ENCODE peak calls at places on chromosomes 3 and 15, in six cellular contexts. Y is neural crest cell, L is GM20000, K is NB4, F is B cell, C is GM12865. M is an unnamed sample.

GRCh38 chr3:178169421-178169820 is 366.8 kb upstream of the KCNMB2 start:
- DNase-seq in Y (no peak), L (no peak), K (no peak), F (no peak), C (no peak), M (no peak)

GRCh38 chr15:79724312-79724711 is 172.5 kb downstream of the MTHFS start:
- DNase-seq in Y (no peak), L (no peak), K (peak), F (no peak), C (no peak), M (peak)

GRCh38 chr15:67685008-67685599 is 140.2 kb upstream of the SKOR1 start:
- DNase-seq in Y (no peak), L (no peak), K (peak), F (no peak), C (peak), M (peak)

GRCh38 chr3:145248928-145249327 is 912.1 kb downstream of the PLOD2 start:
- DNase-seq in Y (no peak), L (no peak), K (no peak), F (no peak), C (no peak), M (no peak)

GRCh38 chr3:30752961-30753360 is 141.5 kb downstream of the GADL1 start:
- DNase-seq in Y (no peak), L (no peak), K (peak), F (no peak), C (no peak), M (peak)

GRCh38 chr3:45479627-45480026 is 91.3 kb downstream of the LARS2 start:
- DNase-seq in Y (no peak), L (no peak), K (no peak), F (no peak), C (no peak), M (peak)

GRCh38 chr3:13518516-13519351 is 30.2 kb upstream of the FBLN2 start:
- DNase-seq in Y (no peak), L (no peak), K (no peak), F (no peak), C (no peak), M (peak)

GRCh38 chr3:16849795-16850194 is 35.0 kb upstream of the PLCL2 start:
- DNase-seq in Y (no peak), L (no peak), K (peak), F (no peak), C (no peak), M (peak)

GRCh38 chr15:89367485-89368451 is 33.1 kb upstream of the POLG start:
- DNase-seq in Y (peak), L (peak), K (no peak), F (no peak), C (no peak), M (no peak)

GRCh38 chr15:94230886-94231727 is at the start of gene MCTP2:
- DNase-seq in Y (peak), L (peak), K (peak), F (peak), C (peak), M (peak)

GRCh38 chr3:119035014-119035346 is 334 bp upstream of the IGSF11 start:
- DNase-seq in Y (no peak), L (no peak), K (no peak), F (no peak), C (no peak), M (no peak)
- TF ChIP-seq CTCF in Y (peak), L (no peak), K (no peak), F (peak), C (no peak), M (no peak)

DNA sequence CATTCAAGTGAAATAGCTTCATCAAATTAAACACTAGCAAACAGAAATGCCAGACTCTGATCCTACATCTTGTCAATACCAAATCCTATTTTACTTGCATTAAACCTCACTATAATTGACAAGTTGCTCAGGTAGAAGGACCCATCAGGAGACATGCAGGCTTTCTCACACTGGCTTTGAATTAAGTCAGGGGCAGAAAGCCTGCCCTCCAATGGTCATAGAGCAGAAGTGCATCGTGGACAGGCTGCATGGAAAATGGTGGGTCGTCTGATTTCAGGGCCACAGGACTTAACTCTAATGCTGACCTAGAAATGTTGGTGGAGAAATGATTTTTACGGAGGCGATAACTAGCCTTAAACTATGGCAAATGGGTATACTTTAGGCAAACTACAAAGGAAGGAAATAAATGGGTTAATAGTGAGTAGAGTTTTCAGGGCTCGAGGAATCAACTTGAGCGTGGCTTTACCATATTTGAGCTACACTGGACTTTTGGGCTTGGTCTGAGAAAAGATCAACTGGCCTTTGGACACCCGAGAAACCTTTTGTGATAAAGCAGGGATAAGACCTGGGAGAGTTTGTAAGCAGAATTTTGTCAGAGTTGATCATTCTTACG is 283.9 kb downstream of the GRM7 start:
- DNase-seq in Y (peak), L (peak), K (peak), F (no peak), C (peak), M (no peak)
- TF ChIP-seq CTCF in Y (peak), L (no peak), K (peak), F (no peak), C (peak), M (peak)

GRCh38 chr15:74036271-74037170 is 42.0 kb downstream of the PML start:
- DNase-seq in Y (peak), L (no peak), K (peak), F (no peak), C (no peak), M (peak)
- TF ChIP-seq CTCF in Y (peak), L (peak), K (peak), F (no peak), C (peak), M (peak)

DNA sequence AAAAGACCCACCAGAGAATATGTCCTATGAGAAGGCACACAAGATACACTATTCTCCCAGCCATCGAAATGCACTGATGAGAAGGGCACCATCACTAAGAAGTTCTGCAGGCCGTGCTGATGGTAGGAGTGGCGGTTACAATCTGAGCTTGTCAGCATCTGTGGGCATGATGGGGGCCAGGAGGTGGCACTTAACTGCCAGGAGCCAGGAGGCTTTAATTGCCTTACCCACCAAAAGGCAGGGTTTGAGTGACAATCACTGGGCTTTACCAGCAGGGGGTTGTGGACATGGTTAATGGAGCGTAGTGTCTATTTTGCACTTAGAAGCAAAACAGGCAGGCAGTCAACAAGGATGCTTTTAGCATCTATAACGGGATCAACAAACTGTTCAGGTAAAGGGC is 16.0 kb upstream of the SQOR start:
- DNase-seq in Y (no peak), L (no peak), K (peak), F (no peak), C (peak), M (no peak)
- TF ChIP-seq CTCF in Y (no peak), L (no peak), K (peak), F (peak), C (peak), M (no peak)

DNA sequence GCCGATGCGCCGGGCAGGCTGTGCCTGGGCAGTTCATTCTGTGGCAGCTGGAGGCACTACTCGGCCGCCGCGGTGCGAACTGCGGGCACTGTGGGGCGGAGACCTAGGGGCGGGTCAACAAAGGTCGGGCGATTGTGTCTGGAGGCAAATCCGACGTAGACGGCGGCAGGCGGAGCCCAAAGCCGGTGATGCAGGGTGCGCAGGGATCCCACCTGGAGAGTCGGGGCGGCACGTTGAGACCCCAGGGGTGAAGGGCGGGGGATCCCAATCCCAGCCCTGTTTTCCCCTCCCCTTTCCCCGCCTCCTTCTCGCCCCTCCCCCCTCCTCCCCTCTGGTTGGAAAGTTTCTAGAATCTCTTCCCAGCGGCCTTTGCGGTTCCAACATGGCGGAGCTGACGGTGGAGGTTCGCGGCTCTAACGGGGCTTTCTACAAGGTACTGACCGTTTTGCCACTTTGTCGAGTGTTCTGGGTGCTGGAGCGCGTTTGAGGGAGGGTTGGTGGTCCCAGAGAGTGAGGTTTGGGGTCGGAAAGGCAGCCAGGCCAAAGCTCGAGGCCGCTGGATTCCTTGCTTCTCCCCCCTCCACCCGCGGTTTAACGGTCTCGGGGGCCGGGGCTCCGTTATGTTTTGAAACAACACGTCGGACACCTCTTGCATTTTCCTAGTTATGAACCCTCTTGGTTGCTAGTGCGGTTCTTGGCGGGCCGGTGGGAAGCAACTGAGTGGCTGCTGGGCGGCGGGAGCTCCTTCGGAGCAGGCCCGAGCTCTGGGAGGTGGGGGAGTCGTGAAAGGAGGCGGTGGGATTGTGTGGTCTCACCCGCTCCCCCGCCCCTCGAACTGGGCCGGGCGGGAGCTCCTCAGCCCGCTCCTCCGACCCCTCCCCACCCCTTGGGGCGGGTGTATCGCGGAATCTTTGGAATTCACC is at the start of gene FXR1:
- DNase-seq in Y (peak), L (peak), K (peak), F (peak), C (peak), M (peak)
- TF ChIP-seq CTCF in Y (peak), L (peak), K (peak), F (peak), C (peak), M (peak)

GRCh38 chr15:40743921-40744809 is 10.9 kb downstream of the RMDN3 start:
- DNase-seq in Y (no peak), L (no peak), K (peak), F (no peak), C (no peak), M (peak)
- TF ChIP-seq CTCF in Y (no peak), L (no peak), K (no peak), F (no peak), C (no peak), M (no peak)

DNA sequence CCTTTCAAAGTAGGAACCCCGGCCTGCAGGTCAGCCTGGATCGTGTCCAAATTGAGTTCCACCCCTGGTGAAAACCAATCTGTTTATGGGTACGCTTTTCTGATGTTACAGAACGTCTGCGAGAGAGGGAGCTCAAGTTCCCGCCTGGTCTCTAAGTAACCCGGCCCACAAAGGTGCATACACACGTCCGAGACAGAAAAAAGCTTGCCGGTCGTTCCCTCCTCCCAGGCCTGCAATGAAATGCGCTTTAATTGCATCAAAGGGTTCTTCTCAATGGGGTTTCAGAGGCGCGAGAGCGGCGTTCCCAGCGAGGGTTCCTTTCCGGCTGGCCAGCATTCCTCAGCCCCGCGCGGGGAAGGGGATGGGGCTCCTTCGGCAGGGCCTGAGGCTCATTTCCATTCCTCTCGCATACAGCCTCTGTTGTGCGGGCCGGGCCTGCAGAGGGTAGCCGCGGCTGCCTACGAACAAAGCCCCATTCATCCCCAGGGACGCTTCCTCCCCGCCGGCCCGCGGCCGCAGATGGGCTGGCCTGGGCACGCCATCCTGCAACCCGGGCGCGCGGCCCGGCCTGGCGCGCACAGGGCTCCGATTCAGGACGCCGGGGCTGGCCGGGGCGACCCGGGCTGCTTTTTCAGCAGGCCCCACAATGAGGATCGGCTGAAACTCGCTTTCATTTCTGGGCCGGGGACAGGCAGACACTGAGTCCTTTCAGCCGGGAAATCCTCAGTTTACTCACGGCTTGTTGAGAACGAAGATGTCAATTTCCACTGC is 138.3 kb downstream of the TMCO5A start:
- DNase-seq in Y (peak), L (peak), K (peak), F (peak), C (peak), M (peak)
- TF ChIP-seq CTCF in Y (peak), L (no peak), K (peak), F (no peak), C (peak), M (peak)

GRCh38 chr3:109073116-109073515 is 44.8 kb downstream of the MORC1 start:
- DNase-seq in Y (no peak), L (no peak), K (no peak), F (no peak), C (no peak), M (no peak)

GRCh38 chr3:109072208-109072607 is 45.7 kb downstream of the MORC1 start:
- DNase-seq in Y (no peak), L (peak), K (peak), F (no peak), C (peak), M (no peak)

GRCh38 chr3:109070232-109070631 is 47.7 kb downstream of the MORC1 start:
- DNase-seq in Y (no peak), L (no peak), K (no peak), F (no peak), C (no peak), M (no peak)

DNA sequence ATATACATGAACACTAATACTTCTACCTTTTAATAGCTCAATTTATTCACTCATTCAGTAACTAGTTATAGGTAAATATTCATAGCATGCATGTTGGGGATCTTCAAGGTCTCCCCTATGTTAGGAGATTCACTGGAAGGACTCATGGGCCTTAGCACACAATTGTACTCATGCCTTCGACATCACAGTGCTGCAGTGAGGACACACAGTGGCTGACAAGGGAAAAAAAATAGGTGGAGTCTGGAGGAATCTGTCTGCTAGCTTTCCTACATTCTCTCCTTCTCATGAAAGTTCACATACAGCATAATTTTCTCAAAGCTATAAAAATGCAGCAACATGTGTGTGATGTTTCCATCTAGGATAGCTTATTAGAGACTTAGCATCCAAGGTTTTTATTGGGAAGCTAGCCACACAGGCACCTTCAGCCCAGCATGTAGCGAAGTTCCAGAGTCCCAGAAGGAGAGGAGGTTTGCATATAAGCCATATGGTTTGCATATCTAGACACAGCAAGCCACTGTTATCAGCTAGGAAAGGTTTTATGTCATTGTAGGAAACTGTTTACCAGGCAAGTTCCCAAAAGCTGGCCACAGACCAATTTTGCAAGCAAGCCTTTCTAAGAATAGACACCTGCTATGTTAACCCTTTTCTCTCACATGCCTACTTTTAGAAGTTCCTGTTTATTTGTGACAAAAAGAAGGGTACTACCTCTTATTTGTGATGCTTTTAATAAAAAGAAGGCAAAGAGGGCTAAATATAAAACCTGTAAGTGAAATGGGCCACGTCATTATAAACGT is 46.4 kb downstream of the MORC1 start:
- DNase-seq in Y (no peak), L (no peak), K (peak), F (no peak), C (peak), M (no peak)
- TF ChIP-seq CTCF in Y (no peak), L (no peak), K (no peak), F (no peak), C (no peak), M (no peak)

GRCh38 chr3:137105277-137105977 is 147.6 kb downstream of the IL20RB start:
- DNase-seq in Y (peak), L (peak), K (peak), F (no peak), C (peak), M (peak)
- TF ChIP-seq CTCF in Y (peak), L (peak), K (peak), F (peak), C (peak), M (peak)

M was measured in astrocyte of the spinal cord.